ENCODE peak calls at places on chromosome 3, in nine cellular contexts. D is neural crest cell, G is GDM1, Z is fibroblast of pulmonary artery, N is ELF-1, B is GM12892, O is K562, U is left ventricle myocardium inferior, H is cardiac muscle cell. S is an unnamed sample.

GRCh38 chr3:102129774-102130608 is 280.7 kb downstream of the NFKBIZ start:
- DNase-seq in D (no peak), U (peak; percentile 18), G (peak; percentile 26), B (no peak), O (no peak), H (no peak), N (no peak), Z (peak; percentile 87), S (peak; percentile 90)

GRCh38 chr3:178847170-178847569 is 224.4 kb downstream of the ZMAT3 start:
- DNase-seq in B (no peak), G (no peak), O (no peak), Z (peak; percentile 19), N (no peak), U (no peak), D (no peak), H (no peak), S (no peak)

GRCh38 chr3:150469931-150470740 is 62.0 kb downstream of the TSC22D2 start:
- DNase-seq in B (no peak), Z (no peak), H (no peak), D (no peak), O (no peak), U (no peak), G (no peak), N (no peak), S (peak; percentile 81)

GRCh38 chr3:162586591-162586990 is 1090.0 kb downstream of the OTOL1 start:
- DNase-seq in B (no peak), D (no peak), N (peak; percentile 13), H (no peak), O (no peak), U (no peak), G (no peak), Z (no peak), S (peak; percentile 14)

GRCh38 chr3:122918576-122919290 is 108.8 kb downstream of the SEMA5B start:
- DNase-seq in Z (peak; percentile 41), H (peak; percentile 69), N (peak; percentile 34), O (no peak), U (no peak), B (no peak), D (no peak), G (no peak), S (no peak)

GRCh38 chr3:123327480-123327879 is 121.4 kb downstream of the ADCY5 start:
- DNase-seq in Z (no peak), H (no peak), O (no peak), G (no peak), N (no peak), D (no peak), U (peak; percentile 12), B (no peak), S (no peak)

GRCh38 chr3:34483290-34483887 is 685.0 kb downstream of the PDCD6IP start:
- DNase-seq in B (no peak), D (no peak), H (no peak), N (no peak), U (no peak), G (no peak), O (no peak), Z (no peak), S (peak; percentile 12)

GRCh38 chr3:17740703-17741102 is 1.7 kb downstream of the TBC1D5 start:
- DNase-seq in U (no peak), H (peak; percentile 12), G (no peak), D (no peak), O (peak; percentile 59), B (no peak), N (peak; percentile 22), Z (peak; percentile 50), S (peak; percentile 78)

GRCh38 chr3:184322731-184323487 is 8.5 kb downstream of the EIF4G1 start:
- DNase-seq in G (no peak), O (no peak), H (no peak), N (no peak), D (no peak), Z (no peak), U (no peak), B (no peak), S (no peak)

GRCh38 chr3:194161181-194162045 is 25.5 kb downstream of the HES1 start:
- DNase-seq in B (no peak), H (no peak), N (peak; percentile 65), D (no peak), G (no peak), Z (no peak), O (no peak), U (no peak), S (no peak)

GRCh38 chr3:196012481-196012880 is 69.4 kb downstream of the TFRC start:
- DNase-seq in G (no peak), B (no peak), U (no peak), H (no peak), N (no peak), O (no peak), Z (peak; percentile 13), D (no peak), S (peak; percentile 33)

GRCh38 chr3:194375473-194375872 is 5.9 kb upstream of the LRRC15 start:
- DNase-seq in H (no peak), N (peak; percentile 48), Z (no peak), B (no peak), U (no peak), O (peak; percentile 34), D (no peak), G (no peak), S (no peak)

GRCh38 chr3:166455724-166456123 is 618.5 kb upstream of the BCHE start:
- DNase-seq in G (no peak), B (no peak), U (no peak), D (no peak), N (no peak), O (no peak), H (no peak), Z (no peak), S (peak; percentile 60)

GRCh38 chr3:187291001-187291511 is 481 bp downstream of the MASP1 start:
- DNase-seq in O (no peak), G (no peak), Z (peak; percentile 24), H (peak; percentile 44), N (peak; percentile 37), U (no peak), D (no peak), B (no peak), S (no peak)

GRCh38 chr3:42690766-42691680 is 5.7 kb downstream of the KLHL40 start:
- DNase-seq in D (no peak), G (no peak), U (peak; percentile 6), H (no peak), Z (no peak), B (no peak), N (no peak), O (no peak), S (no peak)

GRCh38 chr3:71217640-71218222 is 365.8 kb downstream of the FOXP1 start:
- DNase-seq in N (peak; percentile 11), H (no peak), D (no peak), G (no peak), O (no peak), U (no peak), B (no peak), Z (no peak), S (no peak)

GRCh38 chr3:195005759-195006555 is 265.0 kb downstream of the XXYLT1 start:
- DNase-seq in G (no peak), N (no peak), Z (no peak), U (no peak), O (no peak), H (no peak), B (no peak), D (no peak), S (no peak)

GRCh38 chr3:122077293-122078234 is 22.4 kb downstream of the CD86 start:
- DNase-seq in D (no peak), Z (no peak), O (no peak), B (no peak), G (no peak), U (no peak), N (no peak), H (no peak), S (no peak)

GRCh38 chr3:46393554-46394434 is 13.1 kb downstream of the CCR5AS start:
- DNase-seq in B (no peak), D (no peak), H (no peak), Z (peak; percentile 74), G (no peak), O (peak; percentile 43), U (no peak), N (peak; percentile 67), S (peak; percentile 43)

GRCh38 chr3:167976880-167977498 is 118.7 kb downstream of the GOLIM4 start:
- DNase-seq in O (no peak), B (no peak), G (no peak), N (no peak), H (no peak), D (no peak), U (no peak), Z (peak; percentile 53), S (no peak)

GRCh38 chr3:126621171-126621570 is 33.8 kb downstream of the TXNRD3 start:
- DNase-seq in O (no peak), H (peak; percentile 56), D (no peak), Z (peak; percentile 45), G (no peak), U (peak; percentile 54), N (no peak), B (no peak), S (peak; percentile 77)

GRCh38 chr3:141240290-141241247 is 8.9 kb downstream of the PXYLP1 start:
- DNase-seq in B (no peak), Z (peak; percentile 62), U (no peak), D (no peak), O (no peak), N (no peak), H (no peak), G (peak; percentile 8), S (peak; percentile 86)

GRCh38 chr3:45516829-45517228 is 77.7 kb upstream of the LIMD1 start:
- DNase-seq in Z (no peak), U (no peak), B (no peak), H (no peak), N (no peak), D (no peak), G (no peak), O (no peak), S (peak; percentile 45)

GRCh38 chr3:189605717-189606116 is 25.5 kb upstream of the TP63 start:
- DNase-seq in Z (no peak), O (no peak), B (no peak), H (no peak), D (no peak), U (no peak), G (no peak), N (no peak), S (no peak)

GRCh38 chr3:106720510-106720909 is 656.7 kb upstream of the CCDC54 start:
- DNase-seq in O (no peak), H (no peak), U (no peak), Z (no peak), D (no peak), G (no peak), N (peak; percentile 5), B (no peak), S (no peak)

GRCh38 chr3:52891615-52892081 is 5.7 kb downstream of the STIMATE start:
- DNase-seq in D (no peak), Z (peak; percentile 45), O (no peak), N (no peak), U (no peak), B (no peak), H (no peak), G (peak; percentile 47), S (no peak)

GRCh38 chr3:150216041-150216811 is 191.9 kb upstream of the TSC22D2 start:
- DNase-seq in U (peak; percentile 59), H (peak; percentile 73), N (peak; percentile 79), G (no peak), D (peak; percentile 21), O (no peak), Z (peak; percentile 80), B (no peak), S (peak; percentile 74)

GRCh38 chr3:6806991-6807390 is 53.9 kb upstream of the GRM7 start:
- DNase-seq in H (no peak), G (no peak), D (no peak), B (no peak), Z (no peak), N (no peak), O (no peak), U (no peak), S (peak; percentile 64)

GRCh38 chr3:120119846-120120510 is 25.7 kb upstream of the GSK3B start:
- DNase-seq in Z (no peak), H (no peak), D (no peak), N (no peak), O (no peak), B (no peak), U (no peak), G (no peak), S (no peak)

GRCh38 chr3:173301647-173302046 is 95.9 kb upstream of the NLGN1 start:
- DNase-seq in D (no peak), B (no peak), G (no peak), N (no peak), H (no peak), U (no peak), Z (no peak), O (no peak), S (no peak)

GRCh38 chr3:153595186-153595815 is 433.3 kb downstream of the RAP2B start:
- DNase-seq in N (no peak), U (no peak), B (no peak), G (no peak), H (peak; percentile 30), O (peak; percentile 23), Z (peak; percentile 78), D (no peak), S (peak; percentile 71)